ENCODE peak calls at places on chromosomes 3 and 15, in five cellular contexts. O is IMR-90, G is neuronal stem cell, T is H9, J is mesendoderm. D is an unnamed sample.

GRCh38 chr3:134367869-134368750 is 6.1 kb downstream of the AMOTL2 start:
- DNase-seq in O (no peak), J (no peak), G (no peak), T (peak; percentile 22), D (no peak)

GRCh38 chr3:8254489-8254888 is 247.1 kb upstream of the LMCD1 start:
- DNase-seq in O (no peak), T (no peak), G (no peak), J (no peak), D (no peak)

GRCh38 chr3:44065741-44066140 is 175.9 kb upstream of the TOPAZ1 start:
- DNase-seq in O (no peak), G (no peak), J (peak; percentile 43), T (peak; percentile 54), D (no peak)

GRCh38 chr3:61894988-61895935 is 333.9 kb downstream of the PTPRG start:
- DNase-seq in O (peak; percentile 90), J (peak; percentile 85), G (no peak), T (peak; percentile 53), D (peak; percentile 71)

GRCh38 chr3:131669590-131669989 is 166.8 kb upstream of the MRPL3 start:
- DNase-seq in J (no peak), T (no peak), G (no peak), O (no peak), D (no peak)

GRCh38 chr3:126952983-126953660 is 29.8 kb upstream of the PLXNA1 start:
- DNase-seq in T (no peak), G (no peak), J (no peak), O (no peak), D (no peak)

GRCh38 chr3:43296565-43296964 is 10.2 kb downstream of the SNRK start:
- DNase-seq in T (no peak), J (no peak), O (peak; percentile 23), G (no peak), D (no peak)

GRCh38 chr3:72515915-72516314 is 332.3 kb downstream of the SHQ1 start:
- DNase-seq in J (no peak), G (no peak), O (peak; percentile 8), T (no peak), D (no peak)

GRCh38 chr3:123854905-123855304 is 29.2 kb downstream of the MYLK start:
- DNase-seq in T (no peak), G (no peak), J (no peak), O (no peak), D (no peak)

GRCh38 chr3:162468791-162469190 is 972.2 kb downstream of the OTOL1 start:
- DNase-seq in T (no peak), O (no peak), J (no peak), G (no peak), D (no peak)

GRCh38 chr15:85581495-85581894 is 201.1 kb downstream of the AKAP13 start:
- DNase-seq in O (no peak), J (no peak), T (no peak), G (no peak), D (no peak)

GRCh38 chr3:65761431-65761830 is 277.3 kb downstream of the MAGI1 start:
- DNase-seq in T (no peak), J (no peak), O (no peak), G (peak; percentile 32), D (no peak)

GRCh38 chr3:8802256-8802655 is 32.8 kb upstream of the OXTR start:
- DNase-seq in O (no peak), T (no peak), J (no peak), G (no peak), D (no peak)

GRCh38 chr3:52286777-52287110 is 884 bp upstream of the GLYCTK start:
- DNase-seq in O (no peak), G (no peak), T (no peak), J (no peak), D (no peak)

GRCh38 chr3:134134698-134135415 is 105.1 kb upstream of the SLCO2A1 start:
- DNase-seq in J (no peak), G (no peak), T (no peak), O (no peak), D (no peak)

GRCh38 chr15:98785408-98785795 is 137.1 kb downstream of the IGF1R start:
- DNase-seq in J (no peak), T (no peak), G (no peak), O (no peak), D (no peak)

GRCh38 chr3:173138031-173138430 is 3.0 kb downstream of the SPATA16 start:
- DNase-seq in G (peak; percentile 51), T (no peak), O (no peak), J (no peak), D (no peak)

GRCh38 chr3:105824129-105824528 is 44.7 kb downstream of the CBLB start:
- DNase-seq in T (no peak), J (no peak), G (no peak), O (no peak), D (no peak)

GRCh38 chr15:80163217-80163616 is 10.4 kb downstream of the FAH start:
- DNase-seq in G (no peak), O (no peak), T (no peak), J (no peak), D (no peak)

GRCh38 chr15:68303134-68303533 is 25.6 kb downstream of the FEM1B start:
- DNase-seq in G (no peak), T (no peak), J (no peak), O (no peak), D (no peak)

GRCh38 chr15:68307131-68307928 is 29.8 kb downstream of the FEM1B start:
- DNase-seq in T (peak; percentile 29), J (no peak), G (no peak), O (no peak), D (no peak)

GRCh38 chr15:68304611-68305337 is 27.2 kb downstream of the FEM1B start:
- DNase-seq in J (peak; percentile 90), T (peak; percentile 77), G (no peak), O (no peak), D (no peak)

GRCh38 chr15:68303560-68304436 is 26.3 kb downstream of the FEM1B start:
- DNase-seq in G (no peak), O (no peak), T (peak; percentile 29), J (no peak), D (no peak)

DNA sequence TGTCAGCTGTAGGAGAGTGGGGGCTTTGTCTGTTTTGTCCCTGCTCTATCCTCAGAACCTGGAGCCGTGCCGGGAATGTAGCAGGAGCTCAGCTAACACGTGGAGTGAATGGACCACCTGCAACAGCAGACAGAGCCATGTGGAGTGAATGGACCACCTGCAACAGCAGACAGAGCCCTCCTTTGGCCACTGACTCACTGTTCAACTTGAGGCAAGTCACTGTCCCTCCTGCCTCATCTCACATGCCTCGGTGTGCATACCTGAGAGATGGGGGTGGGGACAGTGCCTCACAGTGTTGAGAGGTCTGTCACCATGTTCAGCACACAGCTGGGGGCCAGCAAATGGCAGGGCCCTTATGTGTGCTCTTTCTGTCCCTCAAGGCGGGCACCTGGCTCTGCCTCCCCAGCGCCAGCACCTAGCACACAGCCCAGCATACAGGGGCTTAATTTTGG is 27.9 kb downstream of the FEM1B start:
- DNase-seq in T (peak; percentile 43), O (no peak), J (peak; percentile 78), G (no peak), D (no peak)
- H3K4me2 ChIP-seq in T (no peak overlapping the region), O (no peak overlapping the region), J (no peak overlapping the region), G (no peak overlapping the region), D (no peak overlapping the region)

DNA sequence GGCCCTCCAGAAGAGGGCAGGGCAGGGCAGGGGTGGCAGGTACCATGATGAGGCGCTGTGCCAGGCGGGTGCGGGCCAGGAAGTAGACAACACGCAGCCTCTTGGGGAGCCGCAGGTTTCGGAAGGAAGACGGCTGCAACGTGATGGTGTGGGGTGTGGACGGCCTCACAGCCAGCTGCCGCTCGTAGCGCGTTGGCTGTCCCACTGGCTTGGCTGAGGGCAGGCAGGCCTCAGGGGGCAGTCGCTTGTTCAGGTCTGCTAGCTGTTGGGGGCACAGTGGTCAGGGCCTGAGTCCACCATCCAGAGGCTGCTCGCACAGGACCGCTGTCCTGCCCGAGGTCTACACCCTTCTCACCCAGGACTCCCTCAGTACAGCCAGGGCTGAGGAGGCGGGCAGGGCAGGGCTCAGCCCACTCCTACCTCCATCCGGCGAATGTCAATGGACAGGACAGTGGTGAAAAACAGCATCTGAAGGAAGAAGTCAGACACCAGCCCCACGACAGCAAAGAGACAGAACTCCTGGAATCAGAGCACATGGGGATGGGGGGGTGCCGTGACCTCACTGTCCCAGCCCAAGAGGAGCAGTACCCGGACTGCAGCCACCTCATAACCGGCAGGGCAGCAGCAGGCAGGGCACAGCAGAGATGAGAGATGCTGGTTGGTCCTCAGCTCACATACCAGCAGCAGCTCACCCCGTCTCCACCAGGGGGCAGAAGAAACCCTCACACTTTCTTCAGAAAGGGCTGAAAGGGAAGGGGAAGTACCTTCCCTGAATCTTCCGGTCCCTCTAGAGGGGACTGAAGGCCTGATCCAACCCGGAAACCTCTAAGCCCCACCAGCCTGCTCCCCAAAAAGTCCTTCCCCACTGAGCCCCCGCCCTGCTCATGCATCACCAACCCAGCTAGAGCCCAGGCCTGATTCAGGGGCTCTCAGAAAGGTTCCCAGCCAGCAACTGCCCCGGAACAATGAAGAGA is 40.0 kb downstream of the PTPN23 start:
- DNase-seq in O (peak; percentile 83), G (peak; percentile 89), T (peak; percentile 93), J (peak; percentile 96), D (peak; percentile 90)
- H4K8ac ChIP-seq in O (peak overlapping the region; percentile 95), G (no peak overlapping the region), T (no peak overlapping the region), J (no peak overlapping the region), D (peak overlapping the region; percentile 97)

DNA sequence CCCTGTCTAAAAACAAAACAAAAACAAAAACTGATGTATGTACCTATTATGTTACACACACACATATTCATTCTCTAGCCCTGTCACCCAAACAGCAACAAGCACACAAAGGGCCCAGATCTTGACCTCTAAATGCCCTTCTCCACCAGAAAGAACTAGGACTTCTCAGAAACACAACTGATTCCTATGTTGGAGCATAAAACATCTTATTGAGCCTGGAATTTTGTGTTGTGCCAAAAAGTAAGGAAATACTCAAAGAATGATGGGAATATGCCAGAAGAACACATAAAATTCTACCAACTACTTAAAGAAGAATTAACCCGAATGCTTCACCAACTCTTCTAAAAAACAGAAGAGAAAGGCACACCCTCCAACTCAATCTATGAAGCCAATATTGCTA is 66.7 kb upstream of the OCA2 start:
- DNase-seq in J (no peak), T (no peak), O (no peak), G (no peak), D (no peak)
- H3K4me2 ChIP-seq in J (no peak overlapping the region), T (no peak overlapping the region), O (no peak overlapping the region), G (no peak overlapping the region), D (no peak overlapping the region)

DNA sequence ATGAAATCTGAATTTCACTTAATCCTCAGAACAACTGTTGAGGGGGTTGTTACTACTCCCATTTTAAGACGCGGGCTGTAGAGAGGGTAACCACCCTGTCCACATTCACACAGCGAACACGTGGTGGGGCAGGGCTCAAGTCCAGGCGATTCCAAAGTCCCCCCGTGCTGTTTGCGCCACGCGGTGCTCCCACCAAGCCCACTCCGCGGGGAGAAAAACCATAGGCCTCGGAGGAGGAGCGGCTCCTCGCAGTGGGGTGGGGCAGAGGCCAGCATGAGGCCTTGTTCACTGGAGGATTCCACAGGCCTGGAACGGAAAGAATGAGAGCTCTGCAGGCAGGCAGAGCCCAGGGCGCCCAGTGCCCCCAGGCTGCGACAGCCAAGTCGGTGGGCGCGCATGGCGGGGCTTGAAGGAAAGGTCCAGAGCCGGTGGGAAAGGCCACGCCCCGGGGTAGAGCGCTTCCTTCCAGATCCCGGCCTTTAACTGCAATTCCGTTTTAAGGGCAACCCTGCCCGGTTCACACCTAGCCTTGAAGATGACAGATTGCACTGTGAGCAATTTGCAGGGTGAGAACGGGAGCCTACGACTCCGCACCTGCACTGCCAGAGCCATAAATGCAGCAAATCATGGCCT is 161.8 kb upstream of the TBL1XR1 start:
- DNase-seq in T (peak; percentile 82), J (peak; percentile 98), G (peak; percentile 48), O (no peak), D (peak; percentile 55)
- H4K8ac ChIP-seq in T (no peak overlapping the region), J (peak overlapping the region; percentile 77), G (no peak overlapping the region), O (peak overlapping the region; percentile 89), D (peak overlapping the region; percentile 98)